ENCODE peak calls at places on chromosomes 1 and 21, in ten cellular contexts. F, Z, K, Y, B, J, E, R, G and D are unnamed samples.

GRCh38 chr1:106277786-106278185 is 778.7 kb upstream of the PRMT6 start:
- DNase-seq in K (no peak), Z (no peak), Y (no peak), R (no peak), F (no peak), G (no peak), B (no peak), J (no peak), E (no peak), D (no peak)

GRCh38 chr1:192506741-192507155 is 68.8 kb upstream of the RGS1 start:
- DNase-seq in F (no peak), Y (no peak), E (no peak), B (no peak), G (no peak), R (peak; percentile 25), K (no peak), Z (peak; percentile 63), J (peak; percentile 71), D (no peak)

GRCh38 chr1:59219926-59220325 is 77.0 kb upstream of the FGGY start:
- DNase-seq in R (no peak), Z (no peak), J (no peak), B (no peak), F (no peak), E (no peak), Y (no peak), K (no peak), G (no peak), D (no peak)

GRCh38 chr1:21319447-21320407 is 29.5 kb upstream of the ECE1 start:
- DNase-seq in Z (no peak), G (no peak), J (peak; percentile 39), K (no peak), R (no peak), Y (peak; percentile 56), E (no peak), B (no peak), F (no peak), D (no peak)

GRCh38 chr1:154260127-154260526 is 12.3 kb upstream of the HAX1 start:
- DNase-seq in R (no peak), B (no peak), Y (no peak), Z (no peak), F (no peak), E (no peak), G (no peak), K (no peak), J (no peak), D (no peak)

GRCh38 chr1:60874703-60875102 is 207.7 kb upstream of the NFIA start:
- DNase-seq in J (peak; percentile 76), F (peak; percentile 43), B (peak; percentile 16), G (no peak), Y (no peak), E (peak; percentile 4), R (no peak), Z (peak; percentile 79), K (no peak), D (peak; percentile 72)

GRCh38 chr1:107952989-107953388 is 12.0 kb downstream of the VAV3 start:
- DNase-seq in G (no peak), R (no peak), B (no peak), J (no peak), F (no peak), Y (no peak), Z (no peak), K (no peak), E (no peak), D (no peak)

GRCh38 chr1:37634554-37635308 is at the start of gene RSPO1:
- DNase-seq in E (no peak), Y (no peak), Z (peak; percentile 10), J (peak; percentile 17), R (no peak), F (no peak), K (no peak), G (no peak), B (no peak), D (no peak)

GRCh38 chr1:225044258-225044657 is 114.8 kb downstream of the DNAH14 start:
- DNase-seq in K (no peak), E (no peak), B (no peak), G (no peak), R (no peak), F (no peak), J (peak; percentile 25), Z (peak; percentile 56), Y (no peak), D (no peak)

GRCh38 chr1:74767490-74767889 is 34.5 kb downstream of the TYW3 start:
- DNase-seq in R (peak; percentile 8), G (no peak), K (no peak), F (peak; percentile 11), B (no peak), Z (peak; percentile 25), J (peak; percentile 55), E (no peak), Y (no peak), D (no peak)

GRCh38 chr1:231192620-231193163 is 30.8 kb downstream of the TRIM67 start:
- DNase-seq in K (no peak), B (no peak), G (no peak), R (peak; percentile 98), E (no peak), J (peak; percentile 4), F (no peak), Z (peak; percentile 35), Y (peak; percentile 80), D (no peak)

GRCh38 chr1:24711329-24711728 is 33.9 kb upstream of the CLIC4 start:
- DNase-seq in Y (no peak), Z (no peak), F (no peak), R (no peak), G (no peak), K (no peak), E (no peak), B (no peak), J (no peak), D (no peak)

GRCh38 chr1:58824753-58825389 is 41.0 kb upstream of the JUN start:
- DNase-seq in K (no peak), E (no peak), Y (no peak), Z (peak; percentile 23), R (no peak), F (no peak), J (no peak), G (no peak), B (no peak), D (no peak)

GRCh38 chr21:31273278-31273677 is 70.8 kb downstream of the TIAM1 start:
- DNase-seq in G (no peak), R (no peak), K (no peak), Y (no peak), E (peak; percentile 23), J (no peak), F (no peak), B (no peak), Z (no peak), D (no peak)

GRCh38 chr1:44021581-44022321 is 9.5 kb downstream of the SLC6A9 start:
- DNase-seq in E (no peak), F (no peak), B (no peak), R (no peak), G (no peak), K (no peak), Y (no peak), Z (no peak), J (no peak), D (no peak)

GRCh38 chr1:161374373-161374772 is 6.7 kb upstream of the CFAP126 start:
- DNase-seq in K (no peak), Y (no peak), E (no peak), G (no peak), J (peak; percentile 29), B (no peak), Z (peak; percentile 50), F (peak; percentile 20), R (no peak), D (no peak)

GRCh38 chr1:49050041-49050440 is 273.4 kb upstream of the BEND5 start:
- DNase-seq in Y (no peak), B (no peak), G (no peak), J (no peak), Z (no peak), K (no peak), E (no peak), R (no peak), F (no peak), D (no peak)

GRCh38 chr1:153494976-153495535 is 34.6 kb upstream of the S100A7 start:
- DNase-seq in Y (peak; percentile 90), Z (peak; percentile 71), F (peak; percentile 52), G (peak; percentile 80), K (peak; percentile 62), B (no peak), R (peak; percentile 40), E (peak; percentile 76), J (peak; percentile 59), D (peak; percentile 13)

GRCh38 chr1:113949007-113949406 is 19.9 kb downstream of the HIPK1 start:
- DNase-seq in Y (no peak), F (no peak), E (no peak), G (no peak), R (no peak), Z (no peak), J (peak; percentile 21), K (no peak), B (no peak), D (no peak)

GRCh38 chr1:234231061-234231892 is 142.0 kb upstream of the COA6 start:
- DNase-seq in Y (no peak), F (no peak), J (no peak), G (no peak), K (no peak), Z (no peak), E (peak; percentile 19), B (no peak), R (no peak), D (no peak)

GRCh38 chr1:1089731-1090423 is 15.8 kb upstream of the RNF223 start:
- DNase-seq in K (no peak), J (no peak), R (no peak), F (no peak), B (no peak), E (no peak), Y (no peak), Z (no peak), G (no peak), D (no peak)

GRCh38 chr1:196302981-196303380 is 305.3 kb downstream of the KCNT2 start:
- DNase-seq in G (no peak), K (no peak), F (no peak), E (no peak), J (no peak), B (no peak), Y (no peak), R (no peak), Z (no peak), D (no peak)

GRCh38 chr21:38680401-38680800 is 125.3 kb upstream of the ETS2 start:
- DNase-seq in Y (no peak), J (peak; percentile 10), K (no peak), B (no peak), Z (no peak), F (no peak), R (no peak), G (no peak), E (no peak), D (no peak)

GRCh38 chr1:44276006-44276405 is 62.7 kb downstream of the DMAP1 start:
- DNase-seq in Y (peak; percentile 76), G (no peak), R (no peak), B (no peak), Z (peak; percentile 28), J (peak; percentile 41), F (peak; percentile 8), K (no peak), E (no peak), D (no peak)

GRCh38 chr1:217892750-217893149 is 261.6 kb downstream of the SPATA17 start:
- DNase-seq in G (no peak), B (no peak), E (no peak), Y (no peak), Z (no peak), J (peak; percentile 3), K (no peak), F (no peak), R (no peak), D (no peak)

GRCh38 chr1:240491796-240492195 is 120.2 kb downstream of the GREM2 start:
- DNase-seq in Y (no peak), E (no peak), F (no peak), J (no peak), K (no peak), B (no peak), Z (no peak), G (no peak), R (no peak), D (no peak)